ENCODE peak calls at places on chromosomes 3 and 15, in four cellular contexts. Q is K562, T is IMR-90, H is testis. S is an unnamed sample.

GRCh38 chr15:49468440-49468839 is 45.4 kb downstream of the FGF7 start:
- DNase-seq in Q (no peak), T (peak; percentile 51), H (no peak), S (no peak)

GRCh38 chr3:64799606-64800005 is 111.8 kb upstream of the ADAMTS9 start:
- DNase-seq in Q (no peak), T (no peak), H (no peak), S (no peak)

GRCh38 chr3:38644662-38645053 is 4.8 kb downstream of the SCN5A start:
- DNase-seq in Q (no peak), T (no peak), H (no peak), S (no peak)

GRCh38 chr3:158727499-158728377 is 4.5 kb downstream of the RARRES1 start:
- DNase-seq in Q (peak; percentile 65), T (peak; percentile 83), H (peak; percentile 77), S (peak; percentile 54)

GRCh38 chr3:32816439-32817194 is 1.2 kb upstream of the TRIM71 start:
- DNase-seq in Q (no peak), T (no peak), H (peak; percentile 45), S (peak; percentile 47)

GRCh38 chr3:134483195-134483890 is 2.4 kb downstream of the ANAPC13 start:
- DNase-seq in Q (no peak), T (peak; percentile 91), H (no peak), S (no peak)

GRCh38 chr3:46725663-46726314 is 8.1 kb upstream of the PRSS50 start:
- DNase-seq in Q (no peak), T (peak; percentile 9), H (no peak), S (no peak)

GRCh38 chr15:53115563-53115962 is 325.4 kb upstream of the ONECUT1 start:
- DNase-seq in Q (no peak), T (no peak), H (no peak), S (no peak)

GRCh38 chr3:99119312-99119810 is 217.9 kb upstream of the DCBLD2 start:
- DNase-seq in Q (no peak), T (peak; percentile 36), H (no peak), S (no peak)

GRCh38 chr3:29764603-29765254 is 483.9 kb downstream of the RBMS3 start:
- DNase-seq in Q (no peak), T (peak; percentile 89), H (peak; percentile 61), S (no peak)

GRCh38 chr3:178059124-178059523 is 477.1 kb upstream of the KCNMB2 start:
- DNase-seq in Q (no peak), T (peak; percentile 57), H (no peak), S (no peak)

GRCh38 chr3:117104792-117105191 is 395.2 kb downstream of the TUSC7 start:
- DNase-seq in Q (no peak), T (peak; percentile 55), H (no peak), S (no peak)

DNA sequence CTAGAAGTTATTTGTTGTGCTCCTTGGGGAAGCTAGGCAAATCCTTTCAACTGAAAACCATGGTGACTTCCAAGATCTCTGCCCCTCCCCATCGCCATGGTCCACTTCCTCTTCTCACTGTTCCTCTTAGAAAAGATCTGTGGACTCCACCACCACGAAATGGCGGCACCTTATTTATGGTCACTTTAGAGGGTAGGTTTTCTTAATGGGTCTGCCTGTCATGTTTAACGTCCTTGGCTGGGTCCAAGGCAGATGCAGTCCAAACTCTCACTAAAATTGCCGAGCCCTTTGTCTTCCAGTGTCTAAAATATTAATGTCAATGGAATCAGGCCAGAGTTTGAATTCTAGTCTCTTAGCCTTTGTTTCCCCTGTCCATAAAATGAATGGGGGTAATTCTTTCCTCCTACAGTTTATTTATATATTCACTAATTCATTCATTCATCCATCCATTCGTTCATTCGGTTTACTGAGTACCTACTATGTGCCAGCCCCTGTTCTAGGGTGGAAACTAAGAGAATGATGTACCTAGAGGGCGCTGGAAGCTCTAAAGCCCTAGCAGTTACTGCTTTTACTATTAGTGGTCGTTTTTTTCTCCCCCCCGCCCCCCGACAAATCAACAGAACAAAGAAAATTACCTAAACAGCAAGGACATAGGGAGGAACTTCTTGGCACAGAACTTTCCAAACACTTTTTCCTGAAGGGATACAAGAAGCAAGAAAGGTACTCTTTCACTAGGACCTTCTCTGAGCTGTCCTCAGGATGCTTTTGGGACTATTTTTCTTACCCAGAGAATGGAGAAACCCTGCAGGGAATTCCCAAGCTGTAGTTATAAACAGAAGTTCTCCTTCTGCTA is 661 bp downstream of the PATL2 start:
- DNase-seq in Q (peak; percentile 36), T (peak; percentile 42), H (peak; percentile 44), S (no peak)
- TF ChIP-seq POLR2A in Q (peak; percentile 9), T (no peak), H (no peak), S (peak; percentile 73)

DNA sequence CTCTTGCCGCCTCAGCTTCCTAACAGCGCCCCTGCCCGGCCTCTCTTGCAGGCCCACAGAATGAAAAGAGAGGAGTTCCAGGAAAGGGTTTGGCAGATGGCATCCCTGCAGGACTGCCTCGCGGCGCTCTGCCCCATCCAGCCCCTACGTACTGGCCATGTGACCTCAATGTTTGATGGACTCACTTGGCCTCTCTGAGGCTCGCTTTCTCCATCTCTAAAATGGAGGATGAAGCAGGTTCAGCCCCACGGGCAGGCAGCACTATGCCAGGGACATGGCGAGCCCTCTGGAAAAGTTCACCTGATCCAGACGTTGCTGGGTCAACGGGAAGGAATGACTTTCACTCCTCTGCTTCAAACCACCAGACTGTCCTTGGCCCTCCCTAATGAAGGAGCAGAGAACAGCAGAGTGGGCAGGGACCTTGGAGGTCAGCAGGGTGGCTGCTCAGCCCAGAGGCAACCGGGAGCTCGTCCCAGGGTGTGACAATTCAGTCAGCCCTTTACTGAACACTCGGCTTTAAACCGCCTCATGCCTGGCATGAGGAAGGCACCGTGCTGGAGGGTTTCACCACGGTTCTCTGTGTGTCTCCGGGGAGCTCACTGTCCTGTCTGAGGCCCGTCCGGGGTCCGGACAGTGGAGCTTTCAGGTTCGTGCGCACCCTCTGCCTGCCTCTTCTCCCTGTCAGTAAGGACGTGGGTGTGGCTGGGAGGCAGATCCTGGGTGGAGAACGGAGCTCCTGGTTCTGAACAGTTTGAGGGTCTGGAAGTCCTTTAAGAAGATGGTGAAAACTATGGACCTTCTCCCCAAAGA is 101.3 kb downstream of the LINGO1 start:
- DNase-seq in Q (no peak), T (no peak), H (no peak), S (no peak)
- TF ChIP-seq POLR2A in Q (no peak), T (no peak), H (no peak), S (no peak)

GRCh38 chr3:12148183-12148940 is 10.3 kb downstream of the TIMP4 start:
- DNase-seq in Q (no peak), T (no peak), H (no peak), S (no peak)
- TF ChIP-seq POLR2A in Q (no peak), T (no peak), H (no peak), S (no peak)

GRCh38 chr3:121834734-121835709 is at the start of the genes EAF2 and IQCB1:
- DNase-seq in Q (peak; percentile 98), T (peak; percentile 94), H (peak; percentile 98), S (peak; percentile 82)
- TF ChIP-seq POLR2A in Q (peak; percentile 82), T (peak; percentile 56), H (peak; percentile 70), S (peak; percentile 94)

DNA sequence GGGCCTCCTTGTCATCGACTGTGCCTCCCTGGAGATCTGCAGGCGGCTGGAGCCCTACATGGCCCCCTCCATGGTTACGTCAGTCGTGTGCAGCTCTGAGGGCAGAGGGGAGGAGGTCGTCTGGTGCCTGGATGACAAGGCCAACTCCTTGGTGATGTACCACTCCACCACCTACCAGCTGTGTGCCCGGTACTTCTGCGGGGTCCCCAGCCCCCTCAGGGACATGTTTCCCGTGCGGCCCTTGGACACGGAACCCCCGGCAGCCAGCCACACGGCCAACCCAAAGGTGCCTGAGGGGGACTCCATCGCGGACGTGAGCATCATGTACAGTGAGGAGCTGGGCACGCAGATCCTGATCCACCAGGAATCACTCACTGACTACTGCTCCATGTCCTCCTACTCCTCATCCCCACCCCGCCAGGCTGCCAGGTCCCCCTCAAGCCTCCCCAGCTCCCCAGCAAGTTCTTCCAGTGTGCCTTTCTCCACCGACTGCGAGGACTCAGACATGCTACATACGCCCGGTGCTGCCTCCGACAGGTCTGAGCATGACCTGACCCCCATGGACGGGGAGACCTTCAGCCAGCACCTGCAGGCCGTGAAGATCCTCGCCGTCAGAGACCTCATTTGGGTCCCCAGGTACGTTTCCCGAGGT is 146.5 kb downstream of the LRRK1 start:
- DNase-seq in Q (no peak), T (no peak), H (no peak), S (no peak)
- TF ChIP-seq POLR2A in Q (no peak), T (no peak), H (no peak), S (no peak)

GRCh38 chr15:66356359-66357236 is at the start of gene TIPIN:
- DNase-seq in Q (peak; percentile 95), T (peak; percentile 95), H (peak; percentile 97), S (peak; percentile 81)
- TF ChIP-seq POLR2A in Q (peak; percentile 98), T (peak; percentile 46), H (no peak), S (peak; percentile 85)

GRCh38 chr3:174769171-174769570 is 90.0 kb upstream of the NAALADL2 start:
- DNase-seq in Q (no peak), T (no peak), H (no peak), S (no peak)
- TF ChIP-seq POLR2A in Q (no peak), T (no peak), H (no peak), S (no peak)

DNA sequence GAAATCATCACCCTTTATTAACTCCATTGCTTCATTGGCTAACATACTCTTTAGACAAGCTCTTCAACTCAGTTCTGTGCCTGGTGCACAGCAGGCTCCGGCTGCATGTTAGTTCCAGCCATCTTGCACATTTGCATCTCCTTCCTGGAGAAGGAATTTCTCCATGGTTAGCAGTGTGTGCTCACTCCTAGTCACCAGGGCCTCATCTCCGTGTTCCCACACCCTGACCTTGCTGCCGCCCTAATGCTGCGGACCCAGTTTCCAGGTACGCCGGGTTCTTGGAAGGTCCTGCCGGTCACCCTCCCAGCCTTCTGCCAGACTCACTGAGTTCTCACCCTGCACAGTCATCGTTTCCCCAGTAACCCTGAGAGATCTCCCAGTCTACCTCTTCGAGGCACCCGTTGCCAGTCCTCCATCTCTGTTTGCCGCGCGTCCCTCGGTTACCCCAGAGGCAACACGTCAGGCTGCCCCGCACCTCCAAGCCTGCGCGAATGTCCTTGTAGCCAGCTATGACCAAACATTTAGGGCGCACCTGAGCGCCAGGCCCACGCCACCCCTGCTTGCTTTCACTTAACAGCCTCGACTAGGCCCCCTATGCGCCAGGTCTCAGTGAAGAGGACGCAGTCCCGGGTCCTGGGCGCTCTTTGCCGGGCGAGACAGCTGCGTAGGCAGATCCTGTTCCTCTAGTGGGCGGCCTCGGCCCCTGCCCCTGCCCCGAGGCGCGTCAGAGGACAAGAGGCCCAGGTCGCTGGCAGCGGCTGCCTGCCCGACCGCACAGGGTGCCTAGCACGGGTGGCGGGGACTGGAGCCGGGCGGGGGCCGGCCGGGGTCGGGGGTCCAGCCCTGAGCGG is 744 bp upstream of the ZNF592 start:
- DNase-seq in Q (no peak), T (peak; percentile 60), H (peak; percentile 69), S (no peak)
- TF ChIP-seq POLR2A in Q (peak; percentile 70), T (no peak), H (no peak), S (peak; percentile 23)

GRCh38 chr15:29269485-29270168 is at the start of gene NSMCE3:
- DNase-seq in Q (peak; percentile 90), T (peak; percentile 88), H (peak; percentile 95), S (peak; percentile 70)
- TF ChIP-seq POLR2A in Q (peak; percentile 79), T (peak; percentile 90), H (peak; percentile 84), S (peak; percentile 63)